ENCODE peak calls at places on chromosomes 3 and 15, in five cellular contexts. J is nucleus accumbens, F is GM12865, H is erythroblast, K is endothelial cell. P is an unnamed sample.

GRCh38 chr3:195139876-195140240 is 131.1 kb downstream of the XXYLT1 start:
- DNase-seq in J (no peak), F (no peak), H (no peak), K (no peak), P (no peak)

GRCh38 chr3:104909188-104909587 is 457.5 kb upstream of the ALCAM start:
- DNase-seq in J (no peak), F (peak), H (no peak), K (no peak), P (no peak)

GRCh38 chr15:82126346-82126745 is 80.5 kb upstream of the MEX3B start:
- DNase-seq in J (no peak), F (no peak), H (no peak), K (no peak), P (no peak)

GRCh38 chr15:82873000-82873680 is 63.7 kb downstream of the WHAMM start:
- DNase-seq in J (no peak), F (no peak), H (no peak), K (no peak), P (peak)

GRCh38 chr3:188452158-188452772 is 298.3 kb downstream of the LPP start:
- DNase-seq in J (no peak), F (no peak), H (no peak), K (no peak), P (no peak)

GRCh38 chr15:29656636-29657475 is 165.4 kb downstream of the TJP1 start:
- DNase-seq in J (no peak), F (no peak), H (no peak), K (peak), P (no peak)

GRCh38 chr3:105674437-105675065 is 194.3 kb downstream of the CBLB start:
- DNase-seq in J (no peak), F (no peak), H (no peak), K (no peak), P (no peak)

GRCh38 chr15:76994001-76994400 is 925 bp upstream of the PSTPIP1 start:
- DNase-seq in J (no peak), F (no peak), H (no peak), K (no peak), P (no peak)

GRCh38 chr3:174767406-174767805 is 91.7 kb upstream of the NAALADL2 start:
- DNase-seq in J (no peak), F (no peak), H (no peak), K (no peak), P (no peak)

GRCh38 chr15:74243431-74243830 is 7.3 kb downstream of the CCDC33 start:
- DNase-seq in J (no peak), F (no peak), H (no peak), K (no peak), P (no peak)

GRCh38 chr3:111980716-111981456 is 2.1 kb downstream of the ABHD10 start:
- DNase-seq in J (no peak), F (no peak), H (no peak), K (no peak), P (no peak)

GRCh38 chr3:189365609-189366564 is 194.1 kb downstream of the TPRG1 start:
- DNase-seq in J (no peak), F (no peak), H (no peak), K (no peak), P (no peak)

GRCh38 chr15:44157679-44158078 is 37.4 kb downstream of the FRMD5 start:
- DNase-seq in J (no peak), F (no peak), H (no peak), K (no peak), P (no peak)

GRCh38 chr3:139940622-139941021 is 5.6 kb downstream of the CLSTN2 start:
- DNase-seq in J (no peak), F (no peak), H (no peak), K (no peak), P (no peak)

GRCh38 chr3:106570426-106570825 is 701.6 kb upstream of the CBLB start:
- DNase-seq in J (no peak), F (no peak), H (no peak), K (no peak), P (no peak)

GRCh38 chr3:156547637-156548036 is 7.3 kb downstream of the SSR3 start:
- DNase-seq in J (no peak), F (no peak), H (no peak), K (no peak), P (no peak)

GRCh38 chr3:154143873-154144272 is 22.7 kb downstream of the ARHGEF26 start:
- DNase-seq in J (no peak), F (no peak), H (no peak), K (no peak), P (no peak)

GRCh38 chr3:126867526-126868200 is 115.3 kb upstream of the PLXNA1 start:
- DNase-seq in J (no peak), F (no peak), H (no peak), K (no peak), P (no peak)

GRCh38 chr3:25725810-25726209 is 57.4 kb downstream of the NGLY1 start:
- DNase-seq in J (no peak), F (no peak), H (no peak), K (no peak), P (no peak)

GRCh38 chr15:89112341-89112971 is 24.2 kb downstream of the ABHD2 start:
- DNase-seq in J (no peak), F (peak), H (peak), K (no peak), P (no peak)

GRCh38 chr3:156483426-156483825 is 71.5 kb downstream of the SSR3 start:
- DNase-seq in J (no peak), F (peak), H (peak), K (no peak), P (no peak)

GRCh38 chr3:195036203-195037016 is 234.5 kb downstream of the XXYLT1 start:
- DNase-seq in J (no peak), F (no peak), H (no peak), K (no peak), P (no peak)

GRCh38 chr15:91348812-91349500 is 248.9 kb downstream of the SV2B start:
- DNase-seq in J (no peak), F (no peak), H (no peak), K (no peak), P (no peak)

GRCh38 chr3:47162695-47163022 is 1.3 kb downstream of the SETD2 start:
- DNase-seq in J (no peak), F (no peak), H (peak), K (peak), P (no peak)

GRCh38 chr3:48423241-48423882 is 6.5 kb downstream of the PLXNB1 start:
- DNase-seq in J (no peak), F (no peak), H (no peak), K (no peak), P (no peak)

GRCh38 chr3:47578691-47579632 is at the start of gene CSPG5:
- DNase-seq in J (no peak), F (no peak), H (peak), K (peak), P (peak)

GRCh38 chr3:124837730-124838186 is 49.4 kb downstream of the ITGB5 start:
- DNase-seq in J (no peak), F (no peak), H (no peak), K (peak), P (no peak)

GRCh38 chr15:52247032-52247431 is 48.6 kb downstream of the MYO5C start:
- DNase-seq in J (no peak), F (no peak), H (no peak), K (no peak), P (no peak)

GRCh38 chr15:29835301-29835700 is 13.0 kb upstream of the TJP1 start:
- DNase-seq in J (no peak), F (no peak), H (no peak), K (no peak), P (no peak)

GRCh38 chr3:30195352-30195751 is 411.0 kb upstream of the TGFBR2 start:
- DNase-seq in J (no peak), F (no peak), H (no peak), K (no peak), P (no peak)

GRCh38 chr3:56629044-56629443 is 54.0 kb downstream of the TASOR start:
- DNase-seq in J (no peak), F (no peak), H (no peak), K (no peak), P (no peak)

GRCh38 chr3:53016236-53016635 is 29.6 kb downstream of the SFMBT1 start:
- DNase-seq in J (no peak), F (no peak), H (no peak), K (no peak), P (no peak)

GRCh38 chr3:13316603-13317002 is 103.5 kb downstream of the NUP210 start:
- DNase-seq in J (no peak), F (no peak), H (no peak), K (no peak), P (no peak)

GRCh38 chr3:66991478-66991877 is 6.6 kb upstream of the KBTBD8 start:
- DNase-seq in J (no peak), F (no peak), H (peak), K (no peak), P (no peak)

GRCh38 chr15:66251790-66252355 is 1.7 kb downstream of the MEGF11 start:
- DNase-seq in J (no peak), F (no peak), H (no peak), K (peak), P (peak)

GRCh38 chr3:65052101-65052500 is 364.3 kb upstream of the ADAMTS9 start:
- DNase-seq in J (no peak), F (no peak), H (no peak), K (no peak), P (no peak)

GRCh38 chr3:113834983-113835382 is 3.6 kb upstream of the GRAMD1C start:
- DNase-seq in J (no peak), F (no peak), H (no peak), K (no peak), P (no peak)

GRCh38 chr3:115787818-115788217 is 164.5 kb downstream of the GAP43 start:
- DNase-seq in J (no peak), F (no peak), H (no peak), K (no peak), P (no peak)

P was measured in HAP-1.